ENCODE peak calls at places on chromosomes 5 and 9, in nine cellular contexts. I, L, C, D, T, F, Z, K and X are unnamed samples.

GRCh38 chr5:149019562-149020140 is 43.2 kb downstream of the SH3TC2 start:
- DNase-seq in C (no peak), K (no peak), L (no peak), Z (no peak), I (no peak), T (no peak), F (no peak), D (no peak), X (no peak)

GRCh38 chr9:34267660-34268059 is 61.4 kb downstream of the KIF24 start:
- DNase-seq in C (no peak), L (no peak), I (no peak), F (no peak), D (no peak), T (no peak), K (no peak), Z (no peak), X (no peak)

GRCh38 chr9:124036578-124036977 is 25.0 kb downstream of the LHX2 start:
- DNase-seq in I (no peak), C (no peak), L (no peak), T (no peak), D (no peak), F (no peak), K (no peak), Z (no peak), X (no peak)

GRCh38 chr5:36373527-36374086 is 71.9 kb upstream of the RANBP3L start:
- DNase-seq in T (peak; percentile 91), L (peak; percentile 69), K (peak; percentile 93), Z (no peak), I (peak; percentile 41), F (peak; percentile 79), C (no peak), D (no peak), X (no peak)

GRCh38 chr9:121984726-121985402 is 108.2 kb downstream of the TTLL11 start:
- DNase-seq in C (no peak), F (no peak), D (no peak), T (peak; percentile 90), L (peak; percentile 47), I (no peak), K (peak; percentile 38), Z (no peak), X (no peak)

GRCh38 chr5:81337803-81338202 is 36.4 kb downstream of the ZCCHC9 start:
- DNase-seq in T (no peak), K (no peak), Z (no peak), I (no peak), C (no peak), F (no peak), D (no peak), L (no peak), X (no peak)

GRCh38 chr5:41312478-41313060 is 99.2 kb upstream of the C6 start:
- DNase-seq in T (no peak), F (no peak), Z (no peak), L (no peak), K (no peak), C (no peak), D (no peak), I (no peak), X (no peak)

GRCh38 chr5:150778517-150779396 is at the start of gene SMIM3:
- DNase-seq in K (peak; percentile 72), I (peak; percentile 86), C (peak; percentile 92), F (peak; percentile 92), Z (peak; percentile 88), L (peak; percentile 85), D (peak; percentile 83), T (peak; percentile 84), X (peak; percentile 87)

GRCh38 chr5:138953370-138954256 is 78.5 kb upstream of the LRRTM2 start:
- DNase-seq in Z (peak; percentile 85), C (no peak), D (no peak), I (peak; percentile 80), F (peak; percentile 97), L (peak; percentile 87), K (no peak), T (peak; percentile 78), X (peak; percentile 92)

GRCh38 chr5:152427691-152428090 is 22.6 kb upstream of the NMUR2 start:
- DNase-seq in F (no peak), K (no peak), L (no peak), T (no peak), C (no peak), D (no peak), I (no peak), Z (no peak), X (no peak)

GRCh38 chr9:81737871-81738507 is 48.6 kb upstream of the TLE1 start:
- DNase-seq in D (peak; percentile 76), C (no peak), T (peak; percentile 66), Z (no peak), L (no peak), F (no peak), I (peak; percentile 44), K (peak; percentile 78), X (no peak)

GRCh38 chr9:16126042-16126441 is 573.2 kb downstream of the CCDC171 start:
- DNase-seq in L (no peak), F (no peak), T (no peak), Z (no peak), C (no peak), I (no peak), D (no peak), K (no peak), X (no peak)

GRCh38 chr9:2337131-2337530 is 284.5 kb upstream of the VLDLR start:
- DNase-seq in Z (no peak), K (no peak), T (no peak), D (no peak), C (no peak), I (no peak), L (no peak), F (no peak), X (no peak)

GRCh38 chr9:35814106-35814840 is 569 bp downstream of the HINT2 start:
- DNase-seq in L (peak; percentile 73), T (peak; percentile 66), K (peak; percentile 46), C (peak; percentile 87), Z (peak; percentile 81), I (peak; percentile 75), D (peak; percentile 48), F (peak; percentile 85), X (peak; percentile 85)

GRCh38 chr5:93280518-93280917 is 300.5 kb downstream of the NR2F1-AS1 start:
- DNase-seq in C (no peak), F (no peak), L (no peak), I (no peak), T (no peak), K (no peak), D (no peak), Z (no peak), X (no peak)

GRCh38 chr9:15468113-15468512 is 42.7 kb downstream of the PSIP1 start:
- DNase-seq in L (no peak), T (no peak), C (no peak), K (no peak), Z (no peak), F (no peak), I (no peak), D (no peak), X (no peak)

GRCh38 chr5:128271859-128272446 is 188.4 kb downstream of the SLC12A2 start:
- DNase-seq in I (no peak), C (peak; percentile 31), Z (no peak), L (no peak), K (peak; percentile 69), D (peak; percentile 21), T (peak; percentile 83), F (peak; percentile 29), X (no peak)

GRCh38 chr5:150406120-150407096 is 6.3 kb downstream of the CD74 start:
- DNase-seq in F (no peak), T (no peak), C (no peak), L (no peak), I (no peak), D (no peak), K (no peak), Z (no peak), X (no peak)

GRCh38 chr9:14846871-14847311 is 63.3 kb downstream of the FREM1 start:
- DNase-seq in F (peak; percentile 57), L (peak; percentile 41), I (peak; percentile 56), C (peak; percentile 92), K (peak; percentile 23), T (peak; percentile 55), Z (peak; percentile 69), D (peak; percentile 46), X (peak; percentile 46)

GRCh38 chr5:176694631-176695030 is 47.3 kb downstream of the TSPAN17 start:
- DNase-seq in Z (no peak), F (no peak), T (no peak), L (no peak), D (no peak), C (no peak), K (no peak), I (no peak), X (no peak)

GRCh38 chr5:82422001-82422740 is 144.0 kb upstream of the RPS23 start:
- DNase-seq in C (no peak), Z (no peak), T (peak; percentile 46), D (no peak), K (no peak), L (no peak), F (no peak), I (no peak), X (no peak)

GRCh38 chr9:125506045-125506444 is 201.0 kb downstream of the MAPKAP1 start:
- DNase-seq in I (no peak), F (peak; percentile 41), L (peak; percentile 20), C (peak; percentile 37), D (no peak), Z (no peak), T (peak; percentile 11), K (no peak), X (no peak)

GRCh38 chr9:137721899-137722298 is 103.1 kb downstream of the EHMT1 start:
- DNase-seq in D (no peak), Z (no peak), I (no peak), L (no peak), C (no peak), K (no peak), T (no peak), F (no peak), X (no peak)
- TF ChIP-seq CTCF in D (no peak), Z (no peak), I (no peak), L (no peak), C (peak; percentile 47), K (no peak), T (no peak), F (no peak), X (no peak)

GRCh38 chr9:37776328-37776727 is 8.5 kb downstream of the EXOSC3 start:
- DNase-seq in D (no peak), T (no peak), C (no peak), Z (no peak), L (no peak), F (no peak), I (no peak), K (no peak), X (no peak)
- H3K36me3 ChIP-seq in D (no peaks in the 10 kb centered on the region), T (peaks cover 26% of the 10 kb centered on the region), C (peaks cover 32% of the 10 kb centered on the region), Z (no peaks in the 10 kb centered on the region), L (peaks cover 4% of the 10 kb centered on the region), F (peaks cover 79% of the 10 kb centered on the region), I (no peaks in the 10 kb centered on the region), K (peaks cover 25% of the 10 kb centered on the region), X (peaks cover 39% of the 10 kb centered on the region)

GRCh38 chr5:64680289-64680688 is 10.0 kb upstream of the SHISAL2B start:
- DNase-seq in I (no peak), K (peak; percentile 48), F (no peak), C (peak; percentile 70), D (no peak), T (no peak), L (no peak), Z (no peak), X (no peak)
- TF ChIP-seq CTCF in I (no peak), K (peak; percentile 8), F (no peak), C (peak; percentile 65), D (no peak), T (peak; percentile 20), L (no peak), Z (no peak), X (no peak)

DNA sequence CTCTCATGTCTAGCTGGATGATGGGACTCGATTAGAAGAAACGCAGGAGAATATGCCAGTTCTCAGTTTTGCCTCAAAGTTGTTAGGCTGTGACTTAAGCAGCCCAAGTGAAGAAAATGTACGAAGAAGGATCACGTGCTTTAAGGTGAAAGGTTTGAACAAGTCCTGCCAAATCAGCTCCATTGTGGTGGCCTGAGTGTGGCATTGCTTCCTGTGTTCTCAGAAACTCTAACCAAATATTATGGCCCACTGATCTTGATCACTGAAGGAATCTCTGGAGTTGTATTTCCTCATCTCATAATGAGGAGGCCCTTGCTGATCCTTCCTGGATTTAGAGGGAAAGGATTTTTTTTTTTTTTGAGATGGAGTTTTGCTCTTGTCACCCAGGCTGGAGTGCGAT is 44.0 kb downstream of the OTULIN start:
- DNase-seq in D (no peak), C (no peak), T (no peak), F (no peak), L (no peak), K (no peak), Z (no peak), I (no peak), X (no peak)
- H3K36me3 ChIP-seq in D (peaks cover 13% of the 10 kb centered on the region), C (no peaks in the 10 kb centered on the region), T (peaks cover 20% of the 10 kb centered on the region), F (peaks cover 95% of the 10 kb centered on the region), L (peaks cover 3% of the 10 kb centered on the region), K (peaks cover 6% of the 10 kb centered on the region), Z (peaks cover 3% of the 10 kb centered on the region), I (no peaks in the 10 kb centered on the region), X (peaks cover 25% of the 10 kb centered on the region)